ENCODE peak calls at places on chromosomes 4 and X, in five cellular contexts. B, Q, L, V and O are unnamed samples.

GRCh38 chr4:4446434-4446833 is 59.5 kb downstream of the NSG1 start:
- ATAC-seq in B (no peak), L (no peak), Q (no peak), V (no peak), O (no peak)

GRCh38 chrX:101265869-101266428 is 25.2 kb downstream of the TAF7L start:
- ATAC-seq in Q (no peak), B (no peak), V (no peak), L (no peak), O (no peak)

GRCh38 chr4:148112231-148112982 is 329.8 kb downstream of the NR3C2 start:
- ATAC-seq in Q (no peak), V (no peak), B (no peak), L (no peak), O (no peak)

GRCh38 chrX:96907888-96908287 is 24.2 kb downstream of the RPA4 start:
- ATAC-seq in Q (no peak), L (no peak), V (no peak), B (no peak), O (no peak)

GRCh38 chr4:128298852-128299251 is 11.2 kb upstream of the PGRMC2 start:
- ATAC-seq in L (peak; percentile 54), V (no peak), Q (peak; percentile 55), B (no peak), O (no peak)

GRCh38 chr4:186790630-186791029 is 67.0 kb upstream of the FAT1 start:
- ATAC-seq in B (no peak), L (no peak), Q (no peak), V (no peak), O (no peak)

GRCh38 chr4:25440478-25441030 is 63.5 kb downstream of the ANAPC4 start:
- ATAC-seq in B (peak; percentile 94), L (no peak), Q (no peak), V (no peak), O (no peak)

GRCh38 chr4:82726601-82727000 is 72.0 kb downstream of the SCD5 start:
- ATAC-seq in V (no peak), Q (no peak), L (no peak), B (peak; percentile 53), O (no peak)

GRCh38 chr4:150308824-150309472 is 230.7 kb downstream of the DCLK2 start:
- ATAC-seq in B (no peak), L (no peak), Q (no peak), V (no peak), O (no peak)

GRCh38 chr4:90727938-90728337 is 600.7 kb downstream of the CCSER1 start:
- ATAC-seq in Q (peak; percentile 75), L (no peak), B (no peak), V (no peak), O (no peak)

GRCh38 chr4:145487626-145488025 is 6.0 kb downstream of the SMAD1 start:
- ATAC-seq in L (peak; percentile 91), B (no peak), Q (no peak), V (no peak), O (no peak)
- H3K4me3 ChIP-seq in L (no peak overlapping the region), B (no peak overlapping the region), Q (no peak overlapping the region), V (peak overlapping the region; percentile 27), O (no peak overlapping the region)

GRCh38 chr4:108620933-108621905 is 843 bp downstream of the RPL34 start:
- ATAC-seq in Q (no peak), V (no peak), B (no peak), L (no peak), O (no peak)
- H3K4me3 ChIP-seq in Q (peak overlapping the region; percentile 80), V (peak overlapping the region; percentile 85), B (peak overlapping the region; percentile 99), L (peak overlapping the region; percentile 98), O (peak overlapping the region; percentile 71)

GRCh38 chrX:150362599-150363481 is at the start of gene MAMLD1:
- ATAC-seq in L (peak; percentile 77), V (peak; percentile 77), B (peak; percentile 73), Q (peak; percentile 74), O (peak; percentile 65)

GRCh38 chrX:150361777-150362351 is 1.3 kb upstream of the MAMLD1 start:
- ATAC-seq in B (no peak), L (no peak), Q (peak; percentile 4), V (no peak), O (no peak)

GRCh38 chrX:150365051-150365952 is 2.2 kb downstream of the MAMLD1 start:
- ATAC-seq in L (peak; percentile 61), B (peak; percentile 66), V (peak; percentile 71), Q (peak; percentile 63), O (peak; percentile 59)

GRCh38 chrX:150364347-150365050 is 1.4 kb downstream of the MAMLD1 start:
- ATAC-seq in B (peak; percentile 9), V (no peak), Q (peak; percentile 11), L (no peak), O (no peak)

GRCh38 chrX:150363561-150364346 is 637 bp downstream of the MAMLD1 start:
- ATAC-seq in Q (peak; percentile 72), L (no peak), B (peak; percentile 47), V (peak; percentile 56), O (no peak)
- H3K4me3 ChIP-seq in Q (peak overlapping the region; percentile 66), L (peak overlapping the region; percentile 53), B (peak overlapping the region; percentile 76), V (peak overlapping the region; percentile 72), O (peak overlapping the region; percentile 48)

GRCh38 chrX:120309873-120310730 is 1.2 kb downstream of the TMEM255A start:
- ATAC-seq in V (no peak), L (no peak), Q (peak; percentile 13), B (no peak), O (no peak)
- H3K4me3 ChIP-seq in V (peak overlapping the region; percentile 61), L (peak overlapping the region; percentile 74), Q (peak overlapping the region; percentile 32), B (peak overlapping the region; percentile 50), O (peak overlapping the region; percentile 11)

GRCh38 chr4:126821152-126821551 is 811.6 kb upstream of the INTU start:
- ATAC-seq in V (no peak), Q (no peak), L (no peak), B (no peak), O (no peak)
- H3K4me3 ChIP-seq in V (no peak overlapping the region), Q (no peak overlapping the region), L (no peak overlapping the region), B (no peak overlapping the region), O (no peak overlapping the region)

GRCh38 chrX:106613277-106613676 is 1.5 kb downstream of the RADX start:
- ATAC-seq in L (no peak), V (no peak), Q (no peak), B (no peak), O (no peak)

GRCh38 chrX:106615041-106615440 is 3.3 kb downstream of the RADX start:
- ATAC-seq in B (no peak), V (no peak), Q (no peak), L (no peak), O (no peak)

GRCh38 chrX:106611323-106611681 is 476 bp upstream of the RADX start:
- ATAC-seq in Q (no peak), L (no peak), V (no peak), B (peak; percentile 18), O (no peak)

GRCh38 chrX:106612403-106612789 is 618 bp downstream of the RADX start:
- ATAC-seq in B (peak; percentile 25), Q (peak; percentile 66), V (peak; percentile 40), L (no peak), O (no peak)

GRCh38 chrX:106611682-106612402 is at the start of gene RADX:
- ATAC-seq in B (peak; percentile 99), Q (peak; percentile 99), L (peak; percentile 94), V (peak; percentile 98), O (peak; percentile 86)
- H3K4me3 ChIP-seq in B (peak within 1 kb of the TSS; percentile 43), Q (peak within 1 kb of the TSS; percentile 50), L (peak within 1 kb of the TSS; percentile 89), V (peak within 1 kb of the TSS; percentile 67), O (peak within 1 kb of the TSS; percentile 54)

DNA sequence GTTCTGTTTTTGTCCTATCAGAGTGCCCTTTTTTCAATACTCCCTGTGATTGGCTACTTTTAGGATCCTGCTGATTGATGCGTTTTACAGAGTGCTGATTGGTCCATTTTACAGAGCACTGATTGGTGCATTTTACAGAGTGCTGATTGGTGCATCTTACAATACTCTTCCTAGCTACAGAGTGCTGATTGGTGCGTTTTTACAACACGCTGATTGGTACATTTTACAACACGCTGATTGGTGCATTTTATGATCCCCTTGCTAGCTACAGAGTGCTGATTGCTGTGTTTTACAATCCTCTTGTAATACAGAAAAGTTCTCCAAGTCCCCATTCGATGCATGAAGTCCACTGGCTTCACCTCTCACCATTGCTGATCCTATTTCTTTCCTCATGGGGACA is 176.8 kb downstream of the GC start:
- ATAC-seq in B (no peak), Q (no peak), V (no peak), L (no peak), O (no peak)
- H3K4me3 ChIP-seq in B (no peak overlapping the region), Q (no peak overlapping the region), V (no peak overlapping the region), L (no peak overlapping the region), O (no peak overlapping the region)